ENCODE peak calls at places on chromosomes 6 and 20, in six cellular contexts. P is DND-41, R is neural crest cell, C is cardiac muscle cell, Z is HFFc6, K is nephron progenitor cell. O is an unnamed sample.

GRCh38 chr6:42819803-42820508 is 38.1 kb downstream of the BICRAL start:
- DNase-seq in P (no peak), R (no peak), C (peak), Z (no peak), K (no peak), O (no peak)

GRCh38 chr20:58448958-58449357 is 59.9 kb downstream of the VAPB start:
- DNase-seq in P (no peak), R (no peak), C (no peak), Z (no peak), K (no peak), O (no peak)

GRCh38 chr6:109290143-109290931 is 91.9 kb downstream of the CD164 start:
- DNase-seq in P (no peak), R (no peak), C (no peak), Z (no peak), K (no peak), O (no peak)

GRCh38 chr20:38084425-38084951 is 50.9 kb downstream of the RPRD1B start:
- DNase-seq in P (no peak), R (no peak), C (peak), Z (peak), K (no peak), O (no peak)

GRCh38 chr6:158460602-158461092 is 99.2 kb upstream of the TMEM181 start:
- DNase-seq in P (no peak), R (no peak), C (peak), Z (peak), K (no peak), O (no peak)

GRCh38 chr20:2122921-2123320 is 21.3 kb downstream of the STK35 start:
- DNase-seq in P (no peak), R (no peak), C (peak), Z (no peak), K (no peak), O (no peak)

GRCh38 chr6:148518371-148519156 is 175.9 kb downstream of the SASH1 start:
- DNase-seq in P (no peak), R (no peak), C (no peak), Z (no peak), K (no peak), O (no peak)

GRCh38 chr6:132684267-132684666 is 25.3 kb upstream of the TAAR1 start:
- DNase-seq in P (no peak), R (no peak), C (no peak), Z (no peak), K (no peak), O (no peak)

GRCh38 chr6:33426590-33427563 is 7.0 kb downstream of the SYNGAP1 start:
- DNase-seq in P (no peak), R (no peak), C (no peak), Z (no peak), K (no peak), O (no peak)

GRCh38 chr6:16669227-16669626 is 92.0 kb downstream of the ATXN1 start:
- DNase-seq in P (no peak), R (no peak), C (peak), Z (peak), K (no peak), O (peak)

GRCh38 chr6:20509211-20509610 is 25.0 kb upstream of the CDKAL1 start:
- DNase-seq in P (no peak), R (no peak), C (no peak), Z (no peak), K (peak), O (no peak)

GRCh38 chr6:130778946-130779657 is 48.1 kb upstream of the SMLR1 start:
- DNase-seq in P (peak), R (no peak), C (peak), Z (peak), K (no peak), O (no peak)

GRCh38 chr6:44224154-44224977 is 971 bp downstream of the SLC29A1 start:
- DNase-seq in P (peak), R (no peak), C (peak), Z (peak), K (peak), O (peak)

GRCh38 chr20:5509803-5510202 is 193.0 kb upstream of the PROKR2 start:
- DNase-seq in P (no peak), R (no peak), C (no peak), Z (no peak), K (no peak), O (no peak)

GRCh38 chr20:13638162-13638495 is 603 bp downstream of the TASP1 start:
- DNase-seq in P (no peak), R (no peak), C (no peak), Z (no peak), K (no peak), O (no peak)

GRCh38 chr6:38570750-38571149 is 69.0 kb downstream of the BTBD9 start:
- DNase-seq in P (no peak), R (no peak), C (peak), Z (peak), K (no peak), O (no peak)

DNA sequence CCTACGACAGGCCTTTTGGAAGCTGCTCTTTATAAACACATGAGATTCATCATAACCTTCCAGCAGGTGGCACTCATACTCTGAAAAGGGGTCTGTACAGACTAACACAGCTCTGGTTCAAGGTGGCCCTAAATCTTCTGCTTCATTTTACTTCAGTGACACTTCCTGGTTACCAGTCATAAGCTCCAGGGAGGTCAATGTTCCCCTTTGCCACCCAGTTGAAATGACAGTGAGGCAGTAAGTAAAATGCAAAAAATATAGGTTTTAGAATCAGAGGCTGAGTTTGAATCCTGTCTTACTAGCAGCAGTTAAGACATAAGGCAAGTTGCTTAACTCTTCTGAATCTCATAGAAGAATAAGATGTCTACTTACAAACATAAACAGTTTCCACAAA is 132.8 kb downstream of the CDK19 start:
- DNase-seq in P (peak), R (peak), C (peak), Z (peak), K (peak), O (peak)
- TF ChIP-seq CTCF in P (peak), R (peak), C (peak), Z (peak), K (peak), O (peak)

GRCh38 chr6:73965408-73966145 is 269.6 kb downstream of the CD109 start:
- DNase-seq in P (no peak), R (no peak), C (no peak), Z (no peak), K (no peak), O (no peak)

GRCh38 chr6:73964455-73964854 is 268.5 kb downstream of the CD109 start:
- DNase-seq in P (no peak), R (no peak), C (peak), Z (no peak), K (no peak), O (no peak)

GRCh38 chr6:73968358-73968757 is 272.4 kb downstream of the CD109 start:
- DNase-seq in P (no peak), R (no peak), C (no peak), Z (no peak), K (no peak), O (no peak)

DNA sequence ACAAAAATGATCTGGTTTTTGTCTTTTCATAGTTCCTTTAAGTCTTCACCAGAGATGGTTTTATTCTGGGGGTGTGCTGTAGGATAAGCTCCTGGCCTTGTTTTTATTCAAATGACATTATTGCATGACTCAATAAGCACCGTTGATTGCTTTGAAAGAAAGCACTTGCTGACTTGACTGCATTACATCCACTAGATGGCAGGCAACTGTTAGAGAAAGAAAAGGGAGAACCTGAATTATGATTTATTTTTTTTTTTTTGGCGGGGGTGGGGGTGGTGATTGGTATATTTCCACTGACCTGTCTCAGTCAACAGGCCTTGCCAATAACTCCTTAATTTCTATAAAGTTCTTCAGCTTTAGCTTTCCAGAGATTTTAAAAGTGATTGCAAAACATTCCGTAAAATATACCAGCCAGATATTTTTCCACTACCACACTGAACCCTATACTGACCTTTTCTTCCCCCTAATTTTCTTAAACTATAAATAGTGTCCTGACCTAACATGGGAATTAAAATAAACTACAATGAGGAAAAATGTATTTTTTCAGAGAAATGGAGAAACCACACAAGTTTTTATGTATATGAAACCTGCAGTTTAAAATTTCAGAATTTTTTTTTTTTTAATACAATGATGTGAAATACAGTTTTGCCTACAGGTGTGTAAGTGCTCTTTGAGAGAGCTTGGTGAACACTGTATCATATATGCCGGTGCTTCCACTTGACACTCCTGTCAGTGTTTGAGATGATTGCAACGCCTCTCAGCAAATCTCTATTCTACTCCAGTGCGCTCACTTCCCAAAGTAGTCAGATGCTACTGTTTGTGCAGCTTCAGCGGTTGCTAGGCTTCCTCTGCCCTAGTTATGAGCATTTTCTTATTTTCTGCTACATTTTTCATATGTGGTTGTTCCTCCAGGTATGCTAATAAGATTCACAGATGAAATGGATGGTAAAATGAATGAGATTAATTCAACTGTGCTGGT is 274.3 kb downstream of the CD109 start:
- DNase-seq in P (no peak), R (no peak), C (peak), Z (peak), K (peak), O (peak)
- TF ChIP-seq CTCF in P (peak), R (peak), C (peak), Z (peak), K (peak), O (peak)

GRCh38 chr6:52904562-52905279 is 4.8 kb downstream of the GSTA3 start:
- DNase-seq in P (peak), R (no peak), C (peak), Z (no peak), K (no peak), O (peak)
- TF ChIP-seq CTCF in P (peak), R (peak), C (peak), Z (peak), K (no peak), O (no peak)

DNA sequence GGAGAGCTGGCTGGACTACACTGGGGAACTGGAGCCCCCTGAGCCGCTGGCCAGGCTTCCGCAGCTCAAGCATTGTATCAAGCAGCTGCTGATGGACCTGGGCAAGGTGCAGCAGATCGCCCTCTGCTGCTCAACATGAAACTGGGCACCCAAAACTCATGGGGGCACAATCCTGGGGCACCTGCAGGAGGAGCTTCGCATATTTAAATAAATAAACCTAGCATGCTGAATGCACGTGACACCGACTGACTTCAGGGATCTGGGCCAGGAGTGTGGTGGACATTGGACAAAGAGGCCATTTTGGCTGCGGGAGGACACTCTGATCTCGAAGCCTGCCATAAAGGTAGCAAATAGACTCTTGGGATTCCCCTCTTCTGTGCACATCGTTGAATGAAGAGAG is 6.8 kb downstream of the SCAND1 start:
- DNase-seq in P (peak), R (no peak), C (peak), Z (peak), K (peak), O (peak)
- TF ChIP-seq CTCF in P (peak), R (peak), C (peak), Z (peak), K (no peak), O (peak)

DNA sequence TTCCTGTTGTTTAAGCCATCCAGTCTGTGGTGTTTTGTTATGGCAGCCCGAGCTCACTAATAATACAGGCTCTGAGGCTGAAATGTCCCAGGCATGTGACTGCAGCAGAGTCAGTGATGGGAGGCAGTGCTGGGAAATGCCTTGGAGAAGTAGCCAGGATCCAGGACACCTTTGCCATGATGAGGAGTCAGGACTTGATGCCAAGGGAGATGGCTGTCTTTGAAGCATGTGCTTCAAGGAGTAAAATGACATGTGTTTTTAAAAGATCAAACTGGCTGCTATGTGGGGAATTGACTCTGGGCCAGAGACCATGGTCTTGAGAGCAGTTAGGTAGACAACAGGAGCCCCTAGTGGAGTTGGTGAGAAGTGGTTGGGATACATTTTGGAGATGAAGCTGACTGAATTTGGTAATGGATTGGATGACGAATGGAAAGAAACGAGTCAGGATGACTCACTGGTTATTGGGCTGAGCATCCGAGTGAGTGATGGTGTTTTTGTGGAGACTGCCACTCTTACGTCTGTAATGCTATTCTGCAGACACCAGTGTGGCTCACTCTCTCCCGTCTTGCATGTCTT is 322.2 kb downstream of the PLCB1 start:
- DNase-seq in P (peak), R (no peak), C (peak), Z (peak), K (no peak), O (no peak)
- TF ChIP-seq CTCF in P (peak), R (peak), C (peak), Z (peak), K (no peak), O (no peak)

DNA sequence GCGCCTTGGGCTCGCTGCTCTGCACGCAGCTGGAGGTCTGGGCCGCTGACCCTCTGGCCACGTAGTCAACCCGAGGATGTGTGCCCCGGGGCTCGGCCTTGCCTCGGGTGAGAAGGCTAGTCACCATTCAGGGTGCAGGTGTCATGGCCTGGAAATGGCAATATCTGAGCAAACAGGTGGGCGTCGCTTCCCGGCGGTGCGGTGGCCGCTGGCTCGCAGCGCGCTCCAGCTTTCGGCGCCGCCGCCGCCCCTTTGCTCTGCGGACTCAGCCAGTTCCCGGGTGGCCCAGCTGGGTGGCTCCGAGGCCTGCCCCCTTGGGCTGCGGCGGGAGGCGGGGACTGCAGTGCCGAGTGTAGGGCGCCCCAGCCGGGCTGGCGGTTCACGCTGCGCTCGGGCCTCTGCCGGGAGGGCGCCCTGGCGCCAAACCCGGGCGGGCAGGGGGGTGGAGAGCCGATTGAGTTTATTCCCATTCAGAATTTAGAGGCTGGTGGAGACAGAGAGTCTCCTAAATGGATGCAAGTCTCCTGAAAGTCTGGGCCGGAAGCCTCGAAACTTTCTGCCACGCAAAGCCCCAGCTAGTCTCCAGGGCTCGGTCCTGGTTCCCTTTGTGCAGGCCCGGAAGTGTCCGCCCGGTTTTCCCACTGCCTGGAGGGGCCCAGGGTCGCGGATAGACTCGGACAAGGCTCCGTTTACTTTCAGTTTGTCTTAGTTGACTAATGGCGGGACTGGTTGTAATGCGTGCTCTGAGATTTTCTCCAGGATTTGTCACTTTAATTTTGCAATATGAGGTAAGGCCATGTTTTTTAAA is 11.3 kb upstream of the TFAP2A start:
- DNase-seq in P (no peak), R (no peak), C (peak), Z (peak), K (peak), O (peak)
- TF ChIP-seq CTCF in P (no peak), R (no peak), C (no peak), Z (peak), K (no peak), O (no peak)

DNA sequence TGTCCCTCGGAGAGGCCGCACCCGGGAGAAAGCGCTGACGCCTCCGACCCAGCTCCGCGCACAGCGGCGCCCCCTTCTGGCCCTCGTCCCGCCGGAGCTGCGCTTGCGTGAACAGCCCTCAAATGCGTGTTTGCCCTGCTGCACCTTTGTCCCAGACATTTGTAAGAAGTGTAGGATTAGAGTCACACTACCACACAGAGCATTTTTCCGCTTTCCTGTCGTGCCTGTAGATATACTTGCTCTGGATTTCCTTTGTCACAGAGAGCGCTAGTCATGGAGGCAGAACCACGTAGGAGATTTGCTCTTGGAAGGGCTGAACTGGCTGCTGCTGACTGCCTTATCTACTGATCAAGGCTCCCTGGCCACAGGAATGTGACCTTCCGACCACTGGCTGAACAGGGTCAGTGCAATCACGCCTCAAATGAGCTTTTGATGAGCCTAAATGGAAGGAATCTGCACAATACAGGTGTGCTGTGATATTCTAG is 62.3 kb downstream of the PAX1 start:
- DNase-seq in P (no peak), R (peak), C (no peak), Z (no peak), K (peak), O (no peak)
- TF ChIP-seq CTCF in P (peak), R (peak), C (no peak), Z (no peak), K (peak), O (no peak)

GRCh38 chr6:14228571-14228970 is 111.0 kb downstream of the CD83 start:
- DNase-seq in P (peak), R (no peak), C (peak), Z (peak), K (no peak), O (no peak)

GRCh38 chr6:14224359-14225103 is 107.0 kb downstream of the CD83 start:
- DNase-seq in P (no peak), R (no peak), C (no peak), Z (no peak), K (no peak), O (no peak)

GRCh38 chr6:14221564-14222297 is 104.2 kb downstream of the CD83 start:
- DNase-seq in P (no peak), R (no peak), C (no peak), Z (no peak), K (no peak), O (no peak)

GRCh38 chr6:14222956-14223355 is 105.4 kb downstream of the CD83 start:
- DNase-seq in P (no peak), R (no peak), C (no peak), Z (no peak), K (no peak), O (no peak)

DNA sequence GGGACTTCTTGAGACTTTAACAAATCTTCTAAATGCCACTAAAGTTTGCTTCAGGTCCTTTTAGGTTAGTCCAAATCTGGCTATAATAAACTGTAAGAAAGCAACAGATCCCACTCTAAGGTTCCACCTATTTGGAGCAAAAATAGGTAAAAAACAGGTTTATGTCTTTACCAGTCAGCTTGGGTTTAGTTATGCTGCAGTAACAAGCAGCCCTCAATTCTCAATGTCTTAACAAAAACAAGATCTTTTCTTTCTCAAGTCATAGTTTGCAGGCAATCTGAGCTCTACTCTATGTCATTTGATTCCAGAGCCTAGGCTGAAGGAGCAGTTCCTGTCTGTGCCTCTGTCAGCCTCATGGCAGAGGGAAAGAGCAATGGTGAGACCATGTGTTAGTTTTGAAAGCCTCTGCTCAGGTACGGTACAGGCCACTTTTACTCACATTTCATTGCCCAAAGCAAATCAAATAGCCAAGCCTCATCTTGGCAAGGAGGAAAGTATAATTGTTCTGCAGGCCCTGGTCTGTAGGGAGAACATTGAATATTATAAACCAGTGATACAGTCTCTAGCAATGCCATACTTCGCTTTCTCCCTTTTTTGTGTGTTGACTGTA is 108.6 kb downstream of the CD83 start:
- DNase-seq in P (no peak), R (no peak), C (no peak), Z (no peak), K (no peak), O (no peak)
- TF ChIP-seq CTCF in P (no peak), R (no peak), C (no peak), Z (no peak), K (no peak), O (no peak)

GRCh38 chr6:163554663-163555062 is 140.1 kb downstream of the QKI start:
- DNase-seq in P (peak), R (peak), C (peak), Z (peak), K (peak), O (peak)
- TF ChIP-seq CTCF in P (peak), R (peak), C (peak), Z (peak), K (peak), O (peak)